ENCODE peak calls at places on chromosomes 13 and 19, in four cellular contexts. C, Y, B and O are unnamed samples.

GRCh38 chr19:46209051-46209450 is 20.5 kb upstream of the IGFL1 start:
- DNase-seq in C (no peak), Y (no peak), B (no peak), O (no peak)

GRCh38 chr19:12065100-12065538 is 588 bp downstream of the ZNF844 start:
- DNase-seq in C (no peak), Y (no peak), B (no peak), O (peak; percentile 43)

GRCh38 chr13:100836696-100837095 is 162.1 kb upstream of the TMTC4 start:
- DNase-seq in C (no peak), Y (no peak), B (no peak), O (no peak)

GRCh38 chr19:35090795-35091214 is 24.8 kb upstream of the FXYD3 start:
- DNase-seq in C (no peak), Y (no peak), B (no peak), O (no peak)

GRCh38 chr19:40718774-40719391 is 2.0 kb downstream of the ITPKC start:
- DNase-seq in C (peak; percentile 58), Y (no peak), B (no peak), O (no peak)

GRCh38 chr19:50249636-50250035 is 46.2 kb downstream of the MYH14 start:
- DNase-seq in C (no peak), Y (no peak), B (no peak), O (no peak)

GRCh38 chr13:94546071-94546839 is 49.7 kb downstream of the TGDS start:
- DNase-seq in C (no peak), Y (no peak), B (no peak), O (no peak)

GRCh38 chr19:38849746-38850230 is at the start of gene HNRNPL:
- DNase-seq in C (no peak), Y (peak; percentile 100), B (peak; percentile 98), O (peak; percentile 100)

GRCh38 chr13:59398127-59398526 is 765.6 kb downstream of the DIAPH3 start:
- DNase-seq in C (no peak), Y (no peak), B (no peak), O (no peak)

GRCh38 chr19:19451429-19452240 is 46.2 kb downstream of the GATAD2A start:
- DNase-seq in C (no peak), Y (no peak), B (no peak), O (no peak)

GRCh38 chr13:104315606-104316005 is 1249.4 kb upstream of the SLC10A2 start:
- DNase-seq in C (no peak), Y (no peak), B (no peak), O (no peak)

GRCh38 chr19:20245309-20245708 is 78.3 kb downstream of the ZNF486 start:
- DNase-seq in C (no peak), Y (no peak), B (no peak), O (no peak)

GRCh38 chr13:30038884-30039283 is 188.5 kb upstream of the UBL3 start:
- DNase-seq in C (no peak), Y (no peak), B (no peak), O (no peak)

GRCh38 chr19:4198467-4199126 is 16.1 kb downstream of the ANKRD24 start:
- DNase-seq in C (no peak), Y (no peak), B (no peak), O (no peak)

GRCh38 chr19:39518458-39518857 is 3.5 kb downstream of the SELENOV start:
- DNase-seq in C (no peak), Y (no peak), B (no peak), O (no peak)

GRCh38 chr19:53808710-53809125 is 15.4 kb downstream of the NLRP12 start:
- DNase-seq in C (no peak), Y (no peak), B (no peak), O (no peak)

GRCh38 chr13:101706651-101707050 is 254.2 kb downstream of the ITGBL1 start:
- DNase-seq in C (no peak), Y (no peak), B (no peak), O (no peak)

GRCh38 chr13:73731564-73731963 is 402.6 kb downstream of the KLF12 start:
- DNase-seq in C (no peak), Y (no peak), B (no peak), O (no peak)

GRCh38 chr19:55472463-55472862 is 4.0 kb upstream of the ZNF628 start:
- DNase-seq in C (no peak), Y (no peak), B (no peak), O (no peak)

GRCh38 chr19:18843960-18844359 is 12.2 kb downstream of the UPF1 start:
- DNase-seq in C (no peak), Y (no peak), B (no peak), O (no peak)

GRCh38 chr19:41649827-41650226 is 23.0 kb upstream of the CEACAM4 start:
- DNase-seq in C (no peak), Y (no peak), B (no peak), O (no peak)

GRCh38 chr13:32754179-32754578 is 167.9 kb downstream of the PDS5B start:
- DNase-seq in C (no peak), Y (no peak), B (no peak), O (no peak)

GRCh38 chr13:79480954-79481684 is at the start of gene NDFIP2:
- DNase-seq in C (peak; percentile 49), Y (peak; percentile 11), B (peak; percentile 75), O (peak; percentile 75)

GRCh38 chr13:98890920-98891319 is 86.9 kb downstream of the DOCK9 start:
- DNase-seq in C (no peak), Y (no peak), B (no peak), O (no peak)

GRCh38 chr19:2887391-2887914 is 13.3 kb upstream of the ZNF57 start:
- DNase-seq in C (no peak), Y (no peak), B (no peak), O (no peak)

GRCh38 chr19:29887498-29887897 is 54.5 kb upstream of the URI1 start:
- DNase-seq in C (no peak), Y (no peak), B (no peak), O (no peak)
- TF ChIP-seq CTCF in C (no peak), Y (no peak), B (no peak), O (no peak)

DNA sequence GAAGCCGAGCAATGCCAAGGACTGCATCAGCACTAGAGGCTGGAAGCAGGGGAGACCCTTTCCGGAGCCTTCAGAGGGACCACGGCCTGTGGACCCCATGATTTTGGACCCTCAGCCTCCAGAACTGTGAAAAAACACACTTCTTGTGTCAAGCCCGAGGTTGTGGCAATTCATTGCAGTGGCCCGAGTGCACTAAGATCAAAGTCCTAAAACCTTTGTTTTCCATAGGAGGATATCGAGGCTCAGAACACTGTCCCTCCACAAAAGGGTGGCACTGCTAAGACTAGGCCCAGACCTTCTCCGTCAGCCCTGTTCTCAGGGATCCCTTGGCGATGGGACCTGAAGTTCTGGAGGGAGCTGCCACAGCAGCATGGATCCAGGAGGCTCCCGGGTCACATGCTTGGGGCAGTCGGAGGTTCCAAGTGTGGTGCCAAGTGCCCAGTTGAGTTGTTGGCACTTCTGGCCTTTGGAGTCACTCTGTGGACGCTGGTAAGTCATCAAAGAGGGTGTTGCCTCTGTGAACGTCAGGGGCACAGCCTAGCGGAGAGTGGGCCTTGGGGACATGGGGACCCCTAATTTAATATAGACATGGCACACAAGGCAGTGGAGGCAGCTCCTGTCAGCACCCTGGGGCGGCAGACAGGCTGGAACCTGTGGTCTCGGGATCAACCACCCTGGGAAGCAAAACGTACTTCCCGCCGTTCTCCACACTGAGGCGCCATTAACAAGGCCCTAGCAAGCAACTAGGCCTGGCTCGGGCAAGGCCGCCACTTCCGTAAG is 199.2 kb downstream of the COL4A1 start:
- DNase-seq in C (no peak), Y (no peak), B (no peak), O (no peak)
- TF ChIP-seq CTCF in C (no peak), Y (no peak), B (no peak), O (no peak)

GRCh38 chr19:16890461-16891184 is 1.8 kb downstream of the F2RL3 start:
- DNase-seq in C (no peak), Y (no peak), B (no peak), O (no peak)

GRCh38 chr19:16889883-16890460 is 1.2 kb downstream of the F2RL3 start:
- DNase-seq in C (no peak), Y (no peak), B (no peak), O (no peak)

GRCh38 chr19:16889429-16889882 is 657 bp downstream of the F2RL3 start:
- DNase-seq in C (no peak), Y (no peak), B (no peak), O (no peak)

GRCh38 chr19:16887353-16888265 is 1.2 kb upstream of the F2RL3 start:
- DNase-seq in C (no peak), Y (no peak), B (no peak), O (no peak)

GRCh38 chr19:16888629-16889371 is at the start of gene F2RL3:
- DNase-seq in C (no peak), Y (no peak), B (no peak), O (no peak)
- TF ChIP-seq CTCF in C (no peak), Y (no peak), B (no peak), O (no peak)

GRCh38 chr19:36837525-36837901 is 674 bp downstream of the ZNF790 start:
- DNase-seq in C (no peak), Y (no peak), B (no peak), O (no peak)
- TF ChIP-seq CTCF in C (no peak), Y (no peak), B (no peak), O (no peak)

GRCh38 chr19:494171-495046 is 1.9 kb upstream of the MADCAM1 start:
- DNase-seq in C (no peak), Y (no peak), B (no peak), O (no peak)

GRCh38 chr19:496333-496634 is at the start of gene MADCAM1:
- DNase-seq in C (no peak), Y (no peak), B (no peak), O (no peak)

GRCh38 chr19:493391-494170 is 2.7 kb upstream of the MADCAM1 start:
- DNase-seq in C (no peak), Y (no peak), B (no peak), O (no peak)

GRCh38 chr19:495440-496332 is 600 bp upstream of the MADCAM1 start:
- DNase-seq in C (no peak), Y (no peak), B (no peak), O (peak; percentile 66)

DNA sequence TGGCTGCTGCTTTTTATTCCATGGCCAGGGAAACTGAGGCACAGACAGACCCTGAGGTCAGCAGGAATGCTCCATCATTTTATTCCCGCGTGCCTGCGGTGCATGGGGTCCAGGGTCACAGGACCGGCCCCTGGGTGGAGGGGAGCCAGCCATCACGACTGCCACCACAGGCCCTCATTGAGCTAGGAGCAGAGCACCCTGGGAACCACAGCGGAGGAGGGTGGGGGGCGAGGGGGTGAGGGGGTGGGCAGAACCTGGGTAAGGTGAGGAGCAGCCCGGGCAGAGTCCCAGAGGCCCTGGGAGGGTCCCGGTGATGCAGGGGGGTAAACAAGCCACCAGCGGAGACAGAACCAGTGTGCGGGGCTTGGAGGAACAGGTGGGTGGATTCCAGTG is 1.2 kb upstream of the MADCAM1 start:
- DNase-seq in C (no peak), Y (no peak), B (no peak), O (no peak)
- TF ChIP-seq CTCF in C (no peak), Y (no peak), B (no peak), O (no peak)